ENCODE peak calls at places on chromosome 1, in six cellular contexts. One of them, this sample, is unnamed.

GRCh38 chr1:59926381-59927243 is at the start of gene CYP2J2:
- DNase-seq in Karpas-422: no peak
- DNase-seq in cardiac muscle cell: peak; percentile 75
- DNase-seq in heart left ventricle: peak; percentile 86
- DNase-seq in GM23248: peak; percentile 65
- DNase-seq in Peyer's patch: peak; percentile 90
- DNase-seq in this sample: peak; percentile 79

GRCh38 chr1:167849656-167850055 is 64.3 kb downstream of the ADCY10 start:
- DNase-seq in heart left ventricle: no peak
- DNase-seq in GM23248: no peak
- DNase-seq in Karpas-422: no peak
- DNase-seq in Peyer's patch: no peak
- DNase-seq in cardiac muscle cell: no peak
- DNase-seq in this sample: no peak

GRCh38 chr1:5370321-5370720 is 621.9 kb downstream of the NPHP4 start:
- DNase-seq in heart left ventricle: no peak
- DNase-seq in Karpas-422: no peak
- DNase-seq in Peyer's patch: no peak
- DNase-seq in GM23248: no peak
- DNase-seq in cardiac muscle cell: no peak
- DNase-seq in this sample: no peak

GRCh38 chr1:14924012-14924452 is 229.5 kb upstream of the TMEM51 start:
- DNase-seq in Peyer's patch: peak; percentile 81
- DNase-seq in Karpas-422: no peak
- DNase-seq in GM23248: peak; percentile 92
- DNase-seq in heart left ventricle: peak; percentile 79
- DNase-seq in cardiac muscle cell: peak; percentile 81
- DNase-seq in this sample: no peak

GRCh38 chr1:25770541-25771245 is 29.3 kb upstream of the SELENON start:
- DNase-seq in Peyer's patch: no peak
- DNase-seq in GM23248: no peak
- DNase-seq in cardiac muscle cell: peak; percentile 54
- DNase-seq in Karpas-422: no peak
- DNase-seq in heart left ventricle: peak; percentile 40
- DNase-seq in this sample: no peak

GRCh38 chr1:212607206-212607923 is 1.2 kb upstream of the ATF3 start:
- DNase-seq in cardiac muscle cell: peak; percentile 42
- DNase-seq in GM23248: no peak
- DNase-seq in Peyer's patch: peak; percentile 71
- DNase-seq in heart left ventricle: peak; percentile 44
- DNase-seq in Karpas-422: no peak
- DNase-seq in this sample: peak; percentile 86

GRCh38 chr1:50605186-50605875 is 182.1 kb upstream of the DMRTA2 start:
- DNase-seq in GM23248: peak; percentile 53
- DNase-seq in Karpas-422: peak; percentile 80
- DNase-seq in Peyer's patch: no peak
- DNase-seq in heart left ventricle: no peak
- DNase-seq in cardiac muscle cell: peak; percentile 18
- DNase-seq in this sample: no peak

GRCh38 chr1:47679301-47679751 is 241.5 kb downstream of the FOXD2 start:
- DNase-seq in heart left ventricle: no peak
- DNase-seq in Peyer's patch: no peak
- DNase-seq in cardiac muscle cell: peak; percentile 52
- DNase-seq in Karpas-422: peak; percentile 89
- DNase-seq in GM23248: peak; percentile 7
- DNase-seq in this sample: no peak

GRCh38 chr1:7278827-7279752 is 492.0 kb upstream of the VAMP3 start:
- DNase-seq in Peyer's patch: no peak
- DNase-seq in Karpas-422: no peak
- DNase-seq in GM23248: no peak
- DNase-seq in cardiac muscle cell: no peak
- DNase-seq in heart left ventricle: no peak
- DNase-seq in this sample: peak; percentile 43

GRCh38 chr1:18962855-18963737 is 6.6 kb upstream of the IFFO2 start:
- DNase-seq in Karpas-422: no peak
- DNase-seq in Peyer's patch: peak; percentile 20
- DNase-seq in heart left ventricle: no peak
- DNase-seq in cardiac muscle cell: no peak
- DNase-seq in GM23248: no peak
- DNase-seq in this sample: no peak

GRCh38 chr1:3912809-3913685 is 13.0 kb upstream of the C1orf174 start:
- DNase-seq in cardiac muscle cell: no peak
- DNase-seq in Karpas-422: no peak
- DNase-seq in heart left ventricle: no peak
- DNase-seq in Peyer's patch: peak; percentile 45
- DNase-seq in GM23248: no peak
- DNase-seq in this sample: peak; percentile 61

GRCh38 chr1:53321366-53321765 is 6.5 kb downstream of the LRP8 start:
- DNase-seq in Peyer's patch: no peak
- DNase-seq in heart left ventricle: no peak
- DNase-seq in Karpas-422: peak; percentile 67
- DNase-seq in GM23248: no peak
- DNase-seq in cardiac muscle cell: peak; percentile 66
- DNase-seq in this sample: no peak

GRCh38 chr1:210741564-210741963 is 392.4 kb downstream of the KCNH1 start:
- DNase-seq in Peyer's patch: no peak
- DNase-seq in GM23248: no peak
- DNase-seq in Karpas-422: no peak
- DNase-seq in cardiac muscle cell: no peak
- DNase-seq in heart left ventricle: no peak
- DNase-seq in this sample: no peak

GRCh38 chr1:159786465-159786864 is 5.7 kb downstream of the DUSP23 start:
- DNase-seq in Karpas-422: no peak
- DNase-seq in GM23248: no peak
- DNase-seq in cardiac muscle cell: no peak
- DNase-seq in Peyer's patch: no peak
- DNase-seq in heart left ventricle: no peak
- DNase-seq in this sample: no peak

GRCh38 chr1:119675349-119676343 is 27.6 kb upstream of the ZNF697 start:
- DNase-seq in Peyer's patch: no peak
- DNase-seq in GM23248: peak; percentile 85
- DNase-seq in heart left ventricle: peak; percentile 74
- DNase-seq in cardiac muscle cell: peak; percentile 88
- DNase-seq in Karpas-422: peak; percentile 88
- DNase-seq in this sample: peak; percentile 89

GRCh38 chr1:119670898-119671297 is 22.8 kb upstream of the ZNF697 start:
- DNase-seq in heart left ventricle: no peak
- DNase-seq in cardiac muscle cell: no peak
- DNase-seq in GM23248: no peak
- DNase-seq in Peyer's patch: no peak
- DNase-seq in Karpas-422: no peak
- DNase-seq in this sample: no peak

GRCh38 chr1:119674835-119675289 is 26.8 kb upstream of the ZNF697 start:
- DNase-seq in heart left ventricle: peak; percentile 47
- DNase-seq in cardiac muscle cell: peak; percentile 63
- DNase-seq in Karpas-422: peak; percentile 77
- DNase-seq in GM23248: peak; percentile 92
- DNase-seq in Peyer's patch: no peak
- DNase-seq in this sample: peak; percentile 72

GRCh38 chr1:119674110-119674509 is 26.0 kb upstream of the ZNF697 start:
- DNase-seq in GM23248: peak; percentile 82
- DNase-seq in heart left ventricle: no peak
- DNase-seq in Peyer's patch: no peak
- DNase-seq in cardiac muscle cell: no peak
- DNase-seq in Karpas-422: no peak
- DNase-seq in this sample: no peak

DNA sequence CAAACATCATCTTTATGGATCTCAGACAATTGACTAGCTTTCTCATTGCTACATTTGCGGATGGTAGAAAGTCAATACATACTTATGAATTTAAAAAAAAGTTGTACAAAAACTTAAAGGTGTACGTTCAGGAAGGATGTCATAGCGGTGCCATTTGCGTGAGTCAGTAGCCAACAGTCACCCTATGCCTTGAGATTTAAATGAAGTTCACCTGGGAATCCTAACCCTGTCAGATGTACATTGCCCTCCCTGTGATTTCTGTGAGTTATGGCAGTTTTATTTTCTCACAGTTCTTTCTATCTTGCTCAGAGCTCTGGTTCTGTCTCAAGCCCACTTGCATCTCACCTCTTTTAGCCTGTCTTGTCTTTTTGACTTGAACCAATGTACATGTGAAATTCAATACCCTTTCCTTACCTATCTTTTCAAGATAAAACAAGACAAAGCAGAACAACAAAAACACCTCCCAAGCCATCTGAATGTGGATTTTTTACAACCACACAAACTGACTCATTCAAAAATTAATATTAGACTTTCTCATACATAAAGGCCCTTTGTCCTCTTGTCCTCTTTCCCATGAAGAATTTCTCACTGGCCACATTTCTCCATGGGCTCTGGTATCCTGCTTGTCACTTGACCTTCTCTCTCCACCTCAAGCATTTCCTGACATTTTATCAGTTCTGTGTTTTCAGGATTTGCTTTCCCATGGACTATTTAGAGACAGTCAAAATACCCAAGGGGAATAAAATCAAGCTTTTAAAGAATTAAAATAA is 25.3 kb upstream of the ZNF697 start:
- DNase-seq in GM23248: peak; percentile 33
- DNase-seq in cardiac muscle cell: no peak
- DNase-seq in Peyer's patch: no peak
- DNase-seq in heart left ventricle: no peak
- DNase-seq in Karpas-422: no peak
- DNase-seq in this sample: no peak
- H3K27ac ChIP-seq in GM23248: peak overlapping the region; percentile 83
- H3K27ac ChIP-seq in cardiac muscle cell: no peak overlapping the region
- H3K27ac ChIP-seq in Peyer's patch: no peak overlapping the region
- H3K27ac ChIP-seq in heart left ventricle: no peak overlapping the region
- H3K27ac ChIP-seq in Karpas-422: no peak overlapping the region
- H3K27ac ChIP-seq in this sample: no peak overlapping the region

GRCh38 chr1:221105578-221105977 is 226.3 kb downstream of the HLX start:
- DNase-seq in heart left ventricle: no peak
- DNase-seq in GM23248: no peak
- DNase-seq in cardiac muscle cell: no peak
- DNase-seq in Peyer's patch: no peak
- DNase-seq in Karpas-422: no peak
- DNase-seq in this sample: no peak

GRCh38 chr1:221104596-221104995 is 225.4 kb downstream of the HLX start:
- DNase-seq in cardiac muscle cell: no peak
- DNase-seq in Peyer's patch: no peak
- DNase-seq in heart left ventricle: no peak
- DNase-seq in GM23248: no peak
- DNase-seq in Karpas-422: no peak
- DNase-seq in this sample: no peak

DNA sequence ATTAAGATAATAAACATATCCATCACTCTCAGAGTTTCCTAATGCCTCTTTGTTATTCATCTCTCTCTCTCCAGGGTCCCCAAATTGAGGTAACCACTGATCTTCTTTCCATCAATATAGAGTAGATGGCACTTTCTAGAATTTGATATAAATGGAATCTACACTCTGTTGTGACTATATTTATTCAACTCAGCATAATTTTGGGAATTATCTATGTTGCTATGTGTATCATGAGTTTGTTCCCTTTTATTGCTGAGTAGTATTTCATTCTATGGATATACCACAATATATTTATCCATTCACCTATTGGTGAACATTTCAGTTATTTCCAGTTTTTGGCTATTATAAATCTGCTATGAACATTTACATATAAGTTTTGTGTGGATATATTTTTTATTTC is 230.7 kb downstream of the HLX start:
- DNase-seq in GM23248: no peak
- DNase-seq in heart left ventricle: no peak
- DNase-seq in Karpas-422: no peak
- DNase-seq in cardiac muscle cell: no peak
- DNase-seq in Peyer's patch: no peak
- DNase-seq in this sample: no peak
- H3K36me3 ChIP-seq in GM23248: no peaks in the 10 kb centered on the region
- H3K36me3 ChIP-seq in heart left ventricle: no peaks in the 10 kb centered on the region
- H3K36me3 ChIP-seq in Karpas-422: no peaks in the 10 kb centered on the region
- H3K36me3 ChIP-seq in cardiac muscle cell: no peaks in the 10 kb centered on the region
- H3K36me3 ChIP-seq in Peyer's patch: no peaks in the 10 kb centered on the region
- H3K36me3 ChIP-seq in this sample: no peaks in the 10 kb centered on the region

GRCh38 chr1:220952941-220953340 is 73.7 kb downstream of the HLX start:
- DNase-seq in heart left ventricle: no peak
- DNase-seq in Karpas-422: no peak
- DNase-seq in GM23248: no peak
- DNase-seq in cardiac muscle cell: no peak
- DNase-seq in Peyer's patch: no peak
- DNase-seq in this sample: no peak

GRCh38 chr1:220956861-220957605 is 77.8 kb downstream of the HLX start:
- DNase-seq in Peyer's patch: no peak
- DNase-seq in heart left ventricle: peak; percentile 43
- DNase-seq in GM23248: peak; percentile 99
- DNase-seq in Karpas-422: no peak
- DNase-seq in cardiac muscle cell: no peak
- DNase-seq in this sample: no peak

GRCh38 chr1:220954321-220954720 is 75.1 kb downstream of the HLX start:
- DNase-seq in Peyer's patch: no peak
- DNase-seq in GM23248: peak; percentile 17
- DNase-seq in heart left ventricle: no peak
- DNase-seq in Karpas-422: no peak
- DNase-seq in cardiac muscle cell: no peak
- DNase-seq in this sample: no peak

GRCh38 chr1:220962031-220962751 is 82.9 kb downstream of the HLX start:
- DNase-seq in Peyer's patch: no peak
- DNase-seq in Karpas-422: no peak
- DNase-seq in GM23248: peak; percentile 96
- DNase-seq in cardiac muscle cell: no peak
- DNase-seq in heart left ventricle: no peak
- DNase-seq in this sample: no peak

DNA sequence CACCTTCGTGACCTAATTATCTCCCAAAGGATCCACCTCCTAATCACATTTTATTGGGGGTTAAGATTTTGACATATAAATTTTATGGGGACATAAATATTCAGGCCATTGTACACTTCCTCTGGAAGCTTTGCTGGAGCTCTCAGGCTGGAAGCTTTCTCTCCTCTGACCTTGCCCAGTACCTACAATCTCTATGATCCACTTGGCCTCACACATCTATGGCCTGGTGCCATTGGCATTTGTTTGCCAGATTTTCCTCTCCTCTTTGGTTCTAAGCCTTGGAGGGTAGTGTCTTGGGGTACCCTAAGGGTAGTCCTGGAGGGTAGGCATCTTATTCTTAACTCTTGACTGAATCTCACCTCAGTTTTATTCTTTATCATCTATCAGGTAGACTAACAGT is 79.0 kb downstream of the HLX start:
- DNase-seq in cardiac muscle cell: no peak
- DNase-seq in heart left ventricle: no peak
- DNase-seq in Karpas-422: no peak
- DNase-seq in Peyer's patch: no peak
- DNase-seq in GM23248: no peak
- DNase-seq in this sample: no peak
- H3K27ac ChIP-seq in cardiac muscle cell: no peak overlapping the region
- H3K27ac ChIP-seq in heart left ventricle: no peak overlapping the region
- H3K27ac ChIP-seq in Karpas-422: no peak overlapping the region
- H3K27ac ChIP-seq in Peyer's patch: no peak overlapping the region
- H3K27ac ChIP-seq in GM23248: peak overlapping the region; percentile 96
- H3K27ac ChIP-seq in this sample: peak overlapping the region; percentile 79

DNA sequence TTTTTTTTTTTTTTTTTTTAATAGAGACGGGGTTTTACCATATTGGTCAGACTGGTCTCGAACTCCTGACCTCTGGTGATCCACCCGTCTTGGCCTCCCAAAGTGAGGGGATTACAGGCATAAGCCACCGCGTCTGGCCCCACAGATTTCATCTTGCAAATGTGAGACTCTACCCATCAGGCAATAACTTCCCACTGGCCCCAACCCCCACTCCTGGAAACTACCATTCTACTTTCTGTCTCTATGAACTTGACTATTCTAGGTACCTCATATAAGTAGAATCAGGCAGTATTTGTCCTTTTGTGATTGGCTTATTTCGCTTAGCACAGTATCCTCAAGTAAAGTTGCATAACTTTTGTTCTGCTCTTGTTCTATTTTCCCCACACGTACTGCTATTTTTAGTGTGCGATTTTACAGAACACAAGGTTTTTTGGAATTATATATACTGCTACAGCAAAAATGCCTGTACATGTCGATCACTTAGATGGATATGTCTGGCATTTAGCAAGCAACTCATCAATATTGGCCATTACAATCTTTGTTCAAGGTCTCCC is 40.2 kb downstream of the ECE1 start:
- DNase-seq in heart left ventricle: no peak
- DNase-seq in cardiac muscle cell: no peak
- DNase-seq in Karpas-422: no peak
- DNase-seq in GM23248: no peak
- DNase-seq in Peyer's patch: no peak
- DNase-seq in this sample: no peak
- H3K36me3 ChIP-seq in heart left ventricle: peaks cover 49% of the 10 kb centered on the region
- H3K36me3 ChIP-seq in cardiac muscle cell: no peaks in the 10 kb centered on the region
- H3K36me3 ChIP-seq in Karpas-422: peaks cover 26% of the 10 kb centered on the region
- H3K36me3 ChIP-seq in GM23248: peaks cover 17% of the 10 kb centered on the region
- H3K36me3 ChIP-seq in Peyer's patch: no peaks in the 10 kb centered on the region
- H3K36me3 ChIP-seq in this sample: peaks cover 49% of the 10 kb centered on the region